ENCODE peak calls at places on chromosomes 5 and 9, in seven cellular contexts. P, I, N, D, T, C and Z are unnamed samples.

GRCh38 chr5:149962040-149962439 is 1.5 kb downstream of the SLC26A2 start:
- DNase-seq in N (no peak), D (no peak), C (peak), T (no peak), I (no peak), P (no peak), Z (peak)

GRCh38 chr9:27535701-27536118 is 6.1 kb upstream of the MOB3B start:
- DNase-seq in D (no peak), P (no peak), N (no peak), I (no peak), T (no peak), C (no peak), Z (no peak)

GRCh38 chr9:121612511-121612998 is 38.9 kb upstream of the DAB2IP start:
- DNase-seq in T (no peak), N (no peak), C (no peak), D (no peak), I (no peak), P (no peak), Z (no peak)

GRCh38 chr9:131618785-131619184 is 73.5 kb downstream of the PRRT1B start:
- DNase-seq in P (no peak), C (no peak), N (no peak), I (no peak), T (no peak), D (no peak), Z (no peak)

GRCh38 chr9:4550777-4551476 is 60.7 kb downstream of the SLC1A1 start:
- DNase-seq in I (no peak), D (no peak), N (no peak), T (no peak), P (no peak), C (peak), Z (peak)

GRCh38 chr5:58893551-58893950 is 310.7 kb downstream of the RAB3C start:
- DNase-seq in N (no peak), P (no peak), T (no peak), D (no peak), I (no peak), C (no peak), Z (no peak)

GRCh38 chr5:180557201-180557809 is 34.0 kb downstream of the SCGB3A1 start:
- DNase-seq in D (no peak), I (no peak), N (no peak), T (no peak), P (no peak), C (peak), Z (no peak)

GRCh38 chr5:56817306-56817986 is 2.1 kb downstream of the MAP3K1 start:
- DNase-seq in D (no peak), T (no peak), C (no peak), P (no peak), I (no peak), N (no peak), Z (no peak)

GRCh38 chr5:55036477-55036876 is 12.4 kb downstream of the GZMK start:
- DNase-seq in C (peak), P (no peak), I (no peak), T (no peak), D (no peak), N (no peak), Z (peak)

GRCh38 chr5:149268928-149269557 is 2.6 kb upstream of the AFAP1L1 start:
- DNase-seq in I (no peak), T (no peak), D (no peak), C (peak), P (no peak), N (no peak), Z (peak)

GRCh38 chr9:125074976-125075375 is 68.4 kb downstream of the SCAI start:
- DNase-seq in P (no peak), I (no peak), D (no peak), N (no peak), C (peak), T (no peak), Z (peak)

GRCh38 chr9:124285903-124286291 is 28.1 kb downstream of the NEK6 start:
- DNase-seq in T (no peak), C (peak), P (no peak), N (peak), I (peak), D (peak), Z (peak)

GRCh38 chr5:1838013-1838412 is 36.8 kb downstream of the NDUFS6 start:
- DNase-seq in I (no peak), P (no peak), T (no peak), N (no peak), C (no peak), D (no peak), Z (no peak)

GRCh38 chr5:61277781-61278180 is 54.3 kb upstream of the ZSWIM6 start:
- DNase-seq in C (no peak), P (no peak), T (no peak), N (no peak), I (no peak), D (no peak), Z (no peak)

GRCh38 chr9:127496974-127497373 is 45.7 kb downstream of the LRSAM1 start:
- DNase-seq in I (no peak), C (no peak), P (no peak), T (no peak), D (no peak), N (no peak), Z (no peak)